ENCODE peak calls at places on chromosomes 6 and 20, in five cellular contexts. One of them, this sample, is unnamed.

GRCh38 chr6:170048615-170049256 is 242.1 kb downstream of the DLL1 start:
- DNase-seq in activated T-cell treated with anti-CD3 and anti-CD28 coated beads for 1 hour: no peak
- DNase-seq in D341Med: no peak
- DNase-seq in left lung: peak
- DNase-seq in progenitor cell of endocrine pancreas: no peak
- DNase-seq in this sample: peak

GRCh38 chr20:59645316-59645715 is 41.0 kb downstream of the PHACTR3 start:
- DNase-seq in activated T-cell treated with anti-CD3 and anti-CD28 coated beads for 1 hour: no peak
- DNase-seq in D341Med: no peak
- DNase-seq in left lung: no peak
- DNase-seq in progenitor cell of endocrine pancreas: no peak
- DNase-seq in this sample: no peak

GRCh38 chr20:4092136-4092479 is 76.8 kb upstream of the RNF24 start:
- DNase-seq in activated T-cell treated with anti-CD3 and anti-CD28 coated beads for 1 hour: no peak
- DNase-seq in D341Med: no peak
- DNase-seq in left lung: no peak
- DNase-seq in progenitor cell of endocrine pancreas: no peak
- DNase-seq in this sample: no peak

GRCh38 chr6:39804666-39805065 is 12.5 kb downstream of the DAAM2 start:
- DNase-seq in activated T-cell treated with anti-CD3 and anti-CD28 coated beads for 1 hour: no peak
- DNase-seq in D341Med: no peak
- DNase-seq in left lung: no peak
- DNase-seq in progenitor cell of endocrine pancreas: no peak
- DNase-seq in this sample: no peak

GRCh38 chr20:38536310-38536709 is 44.7 kb upstream of the ADIG start:
- DNase-seq in activated T-cell treated with anti-CD3 and anti-CD28 coated beads for 1 hour: no peak
- DNase-seq in D341Med: no peak
- DNase-seq in left lung: no peak
- DNase-seq in progenitor cell of endocrine pancreas: no peak
- DNase-seq in this sample: no peak

GRCh38 chr6:169896826-169897456 is 145.5 kb downstream of the ERMARD start:
- DNase-seq in activated T-cell treated with anti-CD3 and anti-CD28 coated beads for 1 hour: no peak
- DNase-seq in D341Med: no peak
- DNase-seq in left lung: no peak
- DNase-seq in progenitor cell of endocrine pancreas: no peak
- DNase-seq in this sample: no peak

GRCh38 chr6:158684745-158685355 is 35.0 kb downstream of the SYTL3 start:
- DNase-seq in activated T-cell treated with anti-CD3 and anti-CD28 coated beads for 1 hour: no peak
- DNase-seq in D341Med: no peak
- DNase-seq in left lung: no peak
- DNase-seq in progenitor cell of endocrine pancreas: no peak
- DNase-seq in this sample: no peak

GRCh38 chr20:59385461-59385860 is 85.0 kb downstream of the EDN3 start:
- DNase-seq in activated T-cell treated with anti-CD3 and anti-CD28 coated beads for 1 hour: no peak
- DNase-seq in D341Med: no peak
- DNase-seq in left lung: no peak
- DNase-seq in progenitor cell of endocrine pancreas: no peak
- DNase-seq in this sample: no peak

GRCh38 chr6:34709386-34709785 is 12.8 kb upstream of the ILRUN start:
- DNase-seq in activated T-cell treated with anti-CD3 and anti-CD28 coated beads for 1 hour: no peak
- DNase-seq in D341Med: no peak
- DNase-seq in left lung: peak
- DNase-seq in progenitor cell of endocrine pancreas: no peak
- DNase-seq in this sample: peak

GRCh38 chr6:16109659-16110300 is 19.1 kb upstream of the MYLIP start:
- DNase-seq in activated T-cell treated with anti-CD3 and anti-CD28 coated beads for 1 hour: no peak
- DNase-seq in D341Med: no peak
- DNase-seq in left lung: no peak
- DNase-seq in progenitor cell of endocrine pancreas: no peak
- DNase-seq in this sample: no peak

GRCh38 chr6:31915756-31916155 is 11.8 kb upstream of the C2 start:
- DNase-seq in activated T-cell treated with anti-CD3 and anti-CD28 coated beads for 1 hour: no peak
- DNase-seq in D341Med: no peak
- DNase-seq in left lung: no peak
- DNase-seq in progenitor cell of endocrine pancreas: no peak
- DNase-seq in this sample: no peak

This sample was measured in Right ventricle myocardium inferior.